ENCODE peak calls at places on chromosomes 2 and 18, in nine cellular contexts. A is endothelial cell of umbilical vein, E is testis, Z is tibial nerve, I is body of pancreas, F is HepG2, G is IMR-90, L is GM12878, Q is ovary. T is an unnamed sample.

GRCh38 chr18:57544958-57545661 is 41.4 kb downstream of the FECH start:
- DNase-seq in A (no peak), E (no peak), Z (no peak), I (no peak), F (no peak), G (no peak), L (peak), Q (no peak), T (no peak)

GRCh38 chr18:75854174-75854573 is 426.7 kb upstream of the SMIM21 start:
- DNase-seq in A (no peak), E (peak), Z (no peak), I (no peak), F (peak), G (no peak), L (no peak), Q (no peak), T (no peak)

GRCh38 chr18:74899554-74899953 is 301.9 kb downstream of the ZNF407 start:
- DNase-seq in A (no peak), E (no peak), Z (peak), I (no peak), F (no peak), G (no peak), L (no peak), Q (peak), T (peak)

GRCh38 chr18:524496-524895 is 24.0 kb upstream of the COLEC12 start:
- DNase-seq in A (peak), E (no peak), Z (no peak), I (no peak), F (no peak), G (peak), L (no peak), Q (no peak), T (no peak)

GRCh38 chr2:120776649-120777048 is 41.0 kb downstream of the GLI2 start:
- DNase-seq in A (no peak), E (no peak), Z (no peak), I (no peak), F (no peak), G (no peak), L (no peak), Q (no peak), T (no peak)

GRCh38 chr18:3814840-3815239 is 364.9 kb downstream of the TGIF1 start:
- DNase-seq in A (no peak), E (no peak), Z (no peak), I (no peak), F (no peak), G (peak), L (no peak), Q (no peak), T (no peak)

GRCh38 chr2:2720351-2720750 is 389.3 kb upstream of the MYT1L start:
- DNase-seq in A (no peak), E (no peak), Z (no peak), I (no peak), F (no peak), G (no peak), L (no peak), Q (no peak), T (no peak)

GRCh38 chr18:27599202-27599829 is 414.2 kb upstream of the CHST9 start:
- DNase-seq in A (peak), E (peak), Z (no peak), I (peak), F (peak), G (peak), L (no peak), Q (no peak), T (peak)

GRCh38 chr2:85674417-85674816 is 6.4 kb upstream of the SFTPB start:
- DNase-seq in A (no peak), E (no peak), Z (no peak), I (no peak), F (no peak), G (no peak), L (no peak), Q (no peak), T (no peak)

GRCh38 chr2:20422679-20423271 is 24.1 kb upstream of the RHOB start:
- DNase-seq in A (no peak), E (peak), Z (no peak), I (no peak), F (peak), G (peak), L (no peak), Q (peak), T (no peak)

GRCh38 chr2:84703831-84704230 is 177.1 kb downstream of the TRABD2A start:
- DNase-seq in A (no peak), E (no peak), Z (no peak), I (no peak), F (no peak), G (no peak), L (no peak), Q (no peak), T (no peak)

GRCh38 chr2:27379840-27380625 is 501 bp downstream of the ZNF513 start:
- DNase-seq in A (peak), E (peak), Z (peak), I (peak), F (peak), G (peak), L (no peak), Q (peak), T (peak)

GRCh38 chr18:36724591-36725001 is 104.2 kb downstream of the TPGS2 start:
- DNase-seq in A (no peak), E (peak), Z (no peak), I (peak), F (no peak), G (peak), L (no peak), Q (peak), T (peak)

GRCh38 chr2:159637237-159637636 is 20.9 kb upstream of the BAZ2B start:
- DNase-seq in A (no peak), E (no peak), Z (no peak), I (no peak), F (no peak), G (no peak), L (no peak), Q (no peak), T (no peak)

GRCh38 chr2:235595420-235596010 is 101.7 kb downstream of the AGAP1 start:
- DNase-seq in A (peak), E (peak), Z (peak), I (peak), F (peak), G (peak), L (no peak), Q (peak), T (peak)

GRCh38 chr18:49335677-49336076 is 124.8 kb downstream of the DYM start:
- DNase-seq in A (no peak), E (no peak), Z (no peak), I (no peak), F (peak), G (no peak), L (no peak), Q (no peak), T (no peak)

GRCh38 chr2:102520009-102520408 is 47.0 kb downstream of the SLC9A4 start:
- DNase-seq in A (peak), E (peak), Z (no peak), I (peak), F (peak), G (peak), L (no peak), Q (no peak), T (peak)

GRCh38 chr2:171436307-171436706 is 2.3 kb downstream of the DCAF17 start:
- DNase-seq in A (peak), E (no peak), Z (no peak), I (no peak), F (no peak), G (peak), L (no peak), Q (no peak), T (no peak)

GRCh38 chr2:58666571-58666970 is 425.4 kb upstream of the FANCL start:
- DNase-seq in A (no peak), E (no peak), Z (no peak), I (no peak), F (no peak), G (no peak), L (no peak), Q (no peak), T (no peak)

GRCh38 chr2:241179894-241180293 is 8.6 kb upstream of the ANO7 start:
- DNase-seq in A (no peak), E (no peak), Z (no peak), I (no peak), F (no peak), G (peak), L (no peak), Q (no peak), T (no peak)

GRCh38 chr2:85902496-85902895 is 13.7 kb upstream of the ST3GAL5 start:
- DNase-seq in A (no peak), E (no peak), Z (no peak), I (no peak), F (no peak), G (peak), L (no peak), Q (no peak), T (no peak)

GRCh38 chr2:236731767-236732580 is 162.3 kb downstream of the ACKR3 start:
- DNase-seq in A (no peak), E (peak), Z (peak), I (peak), F (no peak), G (peak), L (no peak), Q (peak), T (peak)

GRCh38 chr18:48599391-48599790 is 60.6 kb downstream of the CTIF start:
- DNase-seq in A (no peak), E (no peak), Z (no peak), I (no peak), F (no peak), G (peak), L (no peak), Q (no peak), T (no peak)

GRCh38 chr2:59277656-59278055 is 1036.5 kb upstream of the FANCL start:
- DNase-seq in A (no peak), E (no peak), Z (no peak), I (no peak), F (no peak), G (no peak), L (no peak), Q (no peak), T (no peak)

DNA sequence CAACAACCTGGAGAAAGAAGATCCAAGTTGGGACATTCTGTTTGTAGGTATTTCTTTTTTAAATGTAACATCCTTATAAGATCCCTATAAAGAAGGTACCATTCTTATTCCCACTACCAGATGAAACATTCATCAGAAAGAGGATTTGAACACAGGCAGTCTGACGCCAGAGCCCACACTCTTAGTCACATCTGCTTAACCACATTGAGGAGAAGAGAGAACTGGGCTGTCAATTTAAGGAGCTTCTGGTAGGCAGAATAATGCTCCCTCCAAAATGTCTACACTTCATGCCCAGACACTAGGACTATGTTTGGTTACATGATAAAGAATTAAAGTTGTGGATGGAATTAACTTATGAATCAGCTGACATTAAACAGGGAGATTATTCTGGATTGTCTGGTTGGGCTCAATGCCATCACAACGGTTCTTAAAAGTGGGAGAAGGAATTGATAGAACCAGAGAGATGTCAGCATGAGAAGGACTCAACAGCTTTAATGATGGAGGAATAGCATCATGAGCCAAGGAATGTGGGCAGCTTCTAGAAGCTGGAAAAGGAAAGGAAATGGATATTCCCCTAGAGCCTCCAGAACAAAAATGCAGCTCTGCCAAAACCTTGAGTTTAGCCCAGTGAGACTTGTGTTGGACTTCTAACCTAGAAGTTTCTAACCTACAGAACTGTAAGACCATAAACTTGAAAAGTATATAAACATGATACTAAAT is 82.2 kb downstream of the KLF7 start:
- DNase-seq in A (no peak), E (no peak), Z (no peak), I (no peak), F (no peak), G (no peak), L (no peak), Q (no peak), T (no peak)
- H3K27ac ChIP-seq in A (no peak), E (no peak), Z (peak), I (no peak), F (no peak), G (no peak), L (no peak), Q (no peak), T (no peak)

GRCh38 chr2:190881480-190882326 is 1.1 kb downstream of the GLS start:
- DNase-seq in A (peak), E (peak), Z (peak), I (peak), F (peak), G (peak), L (peak), Q (peak), T (peak)
- TF ChIP-seq POLR2A in A (peak), E (no peak), Z (peak), I (peak), F (peak), G (peak), L (peak), Q (no peak), T (peak)

GRCh38 chr2:142951190-142952007 is 73.9 kb downstream of the KYNU start:
- DNase-seq in A (no peak), E (no peak), Z (no peak), I (no peak), F (peak), G (peak), L (no peak), Q (no peak), T (no peak)

GRCh38 chr2:142952018-142952417 is 74.6 kb downstream of the KYNU start:
- DNase-seq in A (no peak), E (no peak), Z (no peak), I (no peak), F (no peak), G (no peak), L (no peak), Q (no peak), T (no peak)

GRCh38 chr2:142944264-142944663 is 66.8 kb downstream of the KYNU start:
- DNase-seq in A (peak), E (no peak), Z (no peak), I (no peak), F (no peak), G (peak), L (no peak), Q (no peak), T (no peak)

GRCh38 chr2:142944721-142945120 is 67.3 kb downstream of the KYNU start:
- DNase-seq in A (no peak), E (no peak), Z (no peak), I (no peak), F (no peak), G (peak), L (no peak), Q (no peak), T (no peak)

DNA sequence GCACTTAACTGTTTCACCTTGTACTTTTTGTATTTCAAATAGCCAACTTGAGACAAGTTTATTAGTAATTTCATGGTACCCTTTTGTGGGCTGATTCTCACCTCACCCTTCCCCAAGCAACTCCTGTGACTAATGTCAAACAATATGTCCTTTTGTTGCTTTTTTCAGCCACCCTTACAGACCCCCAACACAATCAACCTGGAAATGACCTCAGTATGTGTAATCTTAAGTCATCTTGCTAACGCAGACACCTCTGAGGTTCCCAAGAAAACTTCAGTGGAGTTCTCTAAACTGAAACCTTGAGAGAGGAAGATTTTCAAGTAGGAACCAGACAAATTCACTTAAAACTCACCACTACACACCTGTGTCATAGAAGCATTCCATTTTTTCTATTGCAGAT is 69.5 kb downstream of the KYNU start:
- DNase-seq in A (peak), E (no peak), Z (no peak), I (no peak), F (no peak), G (peak), L (no peak), Q (no peak), T (no peak)
- H3K27ac ChIP-seq in A (peak), E (no peak), Z (no peak), I (no peak), F (no peak), G (no peak), L (no peak), Q (no peak), T (no peak)

DNA sequence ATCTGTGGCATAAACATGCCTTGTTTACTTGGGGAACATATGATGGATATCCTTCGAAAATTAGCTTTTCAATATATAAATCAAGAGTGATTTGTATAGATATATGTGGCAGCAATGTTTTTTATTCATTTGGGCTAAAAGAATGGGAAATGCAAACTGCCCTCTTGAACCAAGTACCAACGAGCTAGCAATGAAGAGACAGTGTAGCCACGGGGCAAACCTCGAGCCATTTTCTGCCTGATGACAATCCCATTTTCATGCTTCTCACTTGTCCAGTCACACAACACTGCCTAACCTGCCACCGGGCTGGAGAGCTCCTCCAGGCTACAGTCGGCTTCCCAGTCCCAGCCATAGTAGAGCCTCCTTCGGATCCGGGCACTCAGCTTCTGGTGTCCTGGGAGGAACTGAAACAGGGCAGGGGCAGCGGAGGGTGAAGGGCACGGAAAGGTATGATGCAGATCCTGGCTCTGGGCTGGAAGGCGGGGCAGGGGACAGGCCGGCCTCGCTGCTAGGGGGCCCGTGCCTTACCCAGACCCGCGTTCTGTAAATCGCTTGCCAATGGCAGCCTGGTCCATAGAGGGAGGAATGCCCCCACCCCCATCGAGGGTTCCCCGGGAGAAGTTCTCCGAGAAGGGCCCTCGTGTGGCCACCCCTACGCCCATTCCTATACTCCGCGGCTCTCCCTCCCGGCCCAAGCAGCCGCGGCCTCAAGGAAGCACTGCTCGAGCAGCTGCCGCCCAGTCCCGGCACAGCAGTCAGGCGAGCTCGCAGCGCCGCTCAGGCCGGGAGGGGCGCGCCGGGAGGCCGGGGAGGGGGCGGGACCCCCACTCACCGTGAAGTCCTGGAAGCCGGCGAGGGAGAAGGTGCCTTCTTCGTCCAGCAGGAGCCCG is 552 bp downstream of the CNPPD1 start:
- DNase-seq in A (peak), E (peak), Z (peak), I (peak), F (no peak), G (peak), L (no peak), Q (no peak), T (peak)
- TF ChIP-seq POLR2A in A (no peak), E (no peak), Z (no peak), I (no peak), F (no peak), G (no peak), L (no peak), Q (no peak), T (no peak)

DNA sequence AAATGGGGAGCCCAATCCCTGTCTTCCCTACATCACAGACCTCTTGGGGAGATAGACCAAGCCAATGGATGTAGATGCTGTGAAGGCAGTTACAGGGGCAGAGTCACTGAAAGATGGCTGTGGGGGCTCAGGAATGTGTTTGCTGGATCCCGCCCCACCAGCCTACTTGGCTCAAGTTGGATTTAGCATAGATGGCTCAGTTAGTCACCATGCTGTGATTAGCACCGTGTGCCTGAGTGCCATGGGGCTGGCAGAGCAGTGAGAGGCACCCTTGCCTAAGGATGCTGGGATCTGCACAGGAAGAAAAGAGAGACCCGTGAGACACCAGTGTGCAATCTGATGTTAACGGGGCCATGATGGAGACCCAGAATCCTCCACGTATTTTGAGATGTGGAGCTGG is 228.3 kb downstream of the DYSF start:
- DNase-seq in A (no peak), E (no peak), Z (no peak), I (no peak), F (no peak), G (no peak), L (no peak), Q (no peak), T (no peak)
- H3K27ac ChIP-seq in A (no peak), E (no peak), Z (no peak), I (no peak), F (no peak), G (no peak), L (no peak), Q (no peak), T (no peak)

DNA sequence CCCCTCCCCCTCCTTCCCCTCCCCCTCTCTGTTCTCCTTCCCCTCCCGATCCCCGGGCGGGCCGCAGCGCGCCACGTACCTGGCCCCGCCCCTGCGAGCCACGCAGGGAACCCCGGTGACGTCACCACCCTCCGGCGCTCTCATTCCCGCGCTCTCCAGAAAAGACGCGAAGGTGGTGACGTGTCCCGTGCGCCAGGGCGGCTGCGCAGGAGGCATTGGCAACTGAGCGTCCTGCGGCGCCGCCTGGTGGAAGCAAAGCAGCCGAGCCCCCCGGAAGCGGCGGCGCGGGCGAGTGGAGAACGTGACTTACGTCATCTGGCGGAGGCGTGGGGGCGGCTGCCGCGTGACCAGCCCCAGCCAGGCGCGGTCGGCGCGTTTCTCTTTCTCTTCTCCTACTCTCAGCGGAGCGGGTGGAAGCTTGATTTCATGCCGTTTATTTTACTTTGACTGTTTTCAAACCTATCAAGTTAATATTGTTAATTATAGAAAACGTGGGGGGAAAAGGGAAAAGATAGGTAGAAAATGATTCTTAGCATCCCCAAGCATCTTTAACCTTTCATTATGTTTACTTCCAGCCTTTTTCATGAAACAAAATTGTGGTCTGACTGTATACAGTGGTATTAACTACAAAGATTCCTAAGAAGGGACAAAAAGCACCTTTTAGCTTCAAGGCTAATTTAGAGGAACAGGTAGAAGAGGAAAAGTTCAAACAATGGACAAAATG is 48.1 kb downstream of the C2orf42 start:
- DNase-seq in A (peak), E (peak), Z (peak), I (peak), F (peak), G (peak), L (peak), Q (peak), T (peak)
- TF ChIP-seq POLR2A in A (no peak), E (peak), Z (peak), I (peak), F (no peak), G (peak), L (peak), Q (peak), T (peak)